ENCODE peak calls at places on chromosomes 7 and 10, in six cellular contexts. G, S, B, L, C and P are unnamed samples.

GRCh38 chr7:66043681-66044497 is 31.7 kb upstream of the ASL start:
- DNase-seq in G (peak; percentile 49), S (no peak), B (no peak), L (no peak), C (no peak), P (peak; percentile 28)

GRCh38 chr7:100126239-100126930 is 382 bp upstream of the MBLAC1 start:
- DNase-seq in G (no peak), S (no peak), B (no peak), L (no peak), C (no peak), P (no peak)

GRCh38 chr7:6443372-6443941 is 4.3 kb downstream of the DAGLB start:
- DNase-seq in G (no peak), S (peak; percentile 85), B (no peak), L (peak; percentile 18), C (no peak), P (no peak)

GRCh38 chr10:43383204-43383971 is 12.0 kb downstream of the FXYD4 start:
- DNase-seq in G (no peak), S (no peak), B (no peak), L (no peak), C (no peak), P (no peak)

GRCh38 chr7:134710511-134710853 is 63.8 kb downstream of the BPGM start:
- DNase-seq in G (no peak), S (no peak), B (no peak), L (no peak), C (no peak), P (no peak)

GRCh38 chr10:60963441-60964256 is 19.7 kb upstream of the RHOBTB1 start:
- DNase-seq in G (no peak), S (no peak), B (no peak), L (peak; percentile 25), C (no peak), P (no peak)

GRCh38 chr7:157490465-157490912 is 153.7 kb downstream of the DNAJB6 start:
- DNase-seq in G (no peak), S (peak; percentile 62), B (peak; percentile 25), L (peak; percentile 66), C (no peak), P (no peak)

GRCh38 chr7:28389504-28390385 is 22.6 kb upstream of the CREB5 start:
- DNase-seq in G (no peak), S (peak; percentile 49), B (no peak), L (peak; percentile 29), C (peak; percentile 44), P (peak; percentile 70)

GRCh38 chr10:129096340-129096984 is 370.6 kb upstream of the MGMT start:
- DNase-seq in G (no peak), S (no peak), B (no peak), L (no peak), C (no peak), P (no peak)

GRCh38 chr7:79523426-79523825 is 70.0 kb upstream of the MAGI2 start:
- DNase-seq in G (no peak), S (no peak), B (no peak), L (no peak), C (no peak), P (no peak)
- TF ChIP-seq YY1 in G (no peak), S (no peak), B (no peak), L (no peak), C (no peak), P (no peak)

GRCh38 chr7:22190736-22191135 is 166.2 kb downstream of the RAPGEF5 start:
- DNase-seq in G (no peak), S (no peak), B (no peak), L (no peak), C (no peak), P (no peak)

GRCh38 chr7:22192778-22193177 is 164.2 kb downstream of the RAPGEF5 start:
- DNase-seq in G (no peak), S (no peak), B (no peak), L (no peak), C (no peak), P (no peak)

GRCh38 chr7:22195402-22195801 is 161.6 kb downstream of the RAPGEF5 start:
- DNase-seq in G (no peak), S (no peak), B (peak; percentile 20), L (no peak), C (no peak), P (no peak)

GRCh38 chr7:22194633-22195273 is 162.2 kb downstream of the RAPGEF5 start:
- DNase-seq in G (no peak), S (no peak), B (no peak), L (no peak), C (no peak), P (no peak)

DNA sequence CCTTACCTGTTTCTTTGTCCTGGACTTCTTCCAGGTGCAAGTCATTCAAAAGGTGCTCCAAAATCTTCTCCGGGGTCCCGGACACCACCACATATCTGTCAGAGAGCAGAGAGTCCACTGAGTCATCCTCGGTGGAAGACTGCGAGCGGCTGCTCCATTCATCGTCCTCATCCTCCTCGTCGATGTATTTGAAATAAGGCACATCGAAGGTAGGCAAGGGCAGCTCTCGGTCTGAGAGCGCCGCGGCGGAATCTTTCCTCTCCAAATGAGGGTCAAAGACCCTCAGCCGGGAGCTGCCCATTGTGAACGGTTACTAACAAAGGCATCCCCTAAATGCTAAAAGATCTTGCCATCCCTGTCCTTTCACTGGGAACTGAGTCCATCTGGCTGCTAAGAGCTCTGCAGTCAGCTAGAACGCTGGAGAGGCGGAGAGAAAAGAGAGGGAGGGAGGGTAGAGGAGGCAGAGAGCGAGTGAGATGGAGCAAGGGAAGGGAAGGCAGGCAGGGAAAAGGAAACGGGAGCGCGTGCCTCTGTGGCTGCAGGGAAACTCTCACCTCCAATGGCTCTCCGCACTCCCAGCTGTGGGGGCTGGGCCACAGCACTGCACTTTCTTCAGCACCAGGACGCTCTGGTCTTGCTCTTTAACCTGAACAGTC is 163.5 kb downstream of the RAPGEF5 start:
- DNase-seq in G (peak; percentile 59), S (no peak), B (no peak), L (no peak), C (no peak), P (peak; percentile 81)
- TF ChIP-seq YY1 in G (peak; percentile 84), S (no peak), B (no peak), L (no peak), C (no peak), P (no peak)

DNA sequence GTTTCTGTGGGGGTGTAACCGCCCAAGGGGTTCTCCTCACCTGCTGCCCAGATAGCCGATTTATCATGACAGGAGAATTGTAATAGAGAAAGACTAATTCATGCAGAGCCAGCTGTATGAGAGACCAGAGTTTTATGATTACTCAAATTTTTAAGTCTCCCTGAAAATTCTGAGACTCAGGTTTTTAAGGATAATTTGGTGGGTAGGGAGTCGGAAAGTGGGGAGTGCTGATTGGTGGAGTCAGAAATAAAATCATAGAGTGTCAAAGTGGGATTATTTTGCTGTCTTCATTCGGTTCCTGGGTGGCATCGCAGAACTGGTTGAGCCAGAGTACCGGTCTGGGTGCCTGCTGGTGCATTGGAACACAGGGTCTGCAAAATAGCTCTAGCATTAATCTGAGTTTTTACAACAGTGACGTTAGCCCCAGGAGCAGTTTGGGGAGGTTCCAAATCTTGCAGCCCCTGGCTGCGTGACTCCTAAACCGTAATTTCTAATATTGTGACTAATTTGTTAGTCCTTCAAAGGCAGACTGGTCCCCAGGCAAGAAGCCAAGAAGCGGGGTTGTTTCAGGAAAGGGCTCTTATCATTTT is 32.5 kb downstream of the GPRIN2 start:
- DNase-seq in G (no peak), S (peak; percentile 35), B (no peak), L (no peak), C (peak; percentile 38), P (no peak)
- TF ChIP-seq YY1 in G (no peak), S (peak; percentile 14), B (no peak), L (no peak), C (no peak), P (no peak)

GRCh38 chr10:77910524-77911145 is 15.9 kb downstream of the DLG5 start:
- DNase-seq in G (no peak), S (no peak), B (no peak), L (no peak), C (no peak), P (no peak)

GRCh38 chr10:77913090-77913489 is 13.5 kb downstream of the DLG5 start:
- DNase-seq in G (no peak), S (no peak), B (no peak), L (no peak), C (no peak), P (no peak)

GRCh38 chr10:77909755-77910375 is 16.7 kb downstream of the DLG5 start:
- DNase-seq in G (no peak), S (no peak), B (no peak), L (peak; percentile 91), C (no peak), P (no peak)

GRCh38 chr10:77911535-77912123 is 14.9 kb downstream of the DLG5 start:
- DNase-seq in G (no peak), S (no peak), B (no peak), L (peak; percentile 77), C (no peak), P (no peak)

DNA sequence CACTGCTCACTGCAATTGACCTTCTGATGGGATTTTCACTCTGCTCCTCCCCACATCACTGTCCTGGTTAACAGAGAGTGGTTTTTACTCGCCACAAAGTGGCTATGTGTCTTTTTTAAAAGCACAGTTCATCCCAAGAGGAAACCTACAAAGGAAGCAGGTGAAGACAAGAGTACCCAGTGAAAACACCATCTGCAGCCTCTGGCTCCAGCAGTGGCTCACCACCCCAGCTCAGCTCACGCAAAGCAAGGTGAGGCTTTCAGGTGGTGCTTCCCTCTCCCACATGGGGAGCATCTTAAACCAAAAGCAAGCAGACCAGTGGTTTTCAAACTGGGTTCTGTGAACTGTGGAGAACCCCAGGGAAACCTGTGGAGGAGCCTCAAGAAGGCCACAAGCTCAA is 14.0 kb downstream of the DLG5 start:
- DNase-seq in G (no peak), S (no peak), B (no peak), L (no peak), C (no peak), P (no peak)
- TF ChIP-seq YY1 in G (no peak), S (no peak), B (no peak), L (no peak), C (no peak), P (no peak)

GRCh38 chr10:124916098-124916584 is 25.8 kb upstream of the ZRANB1 start:
- DNase-seq in G (no peak), S (no peak), B (no peak), L (no peak), C (peak; percentile 36), P (no peak)

GRCh38 chr10:124912052-124912435 is 29.9 kb upstream of the ZRANB1 start:
- DNase-seq in G (no peak), S (no peak), B (no peak), L (no peak), C (no peak), P (no peak)

GRCh38 chr10:124911124-124912051 is 30.5 kb upstream of the ZRANB1 start:
- DNase-seq in G (no peak), S (no peak), B (no peak), L (no peak), C (no peak), P (no peak)

GRCh38 chr10:124912487-124912886 is 29.4 kb upstream of the ZRANB1 start:
- DNase-seq in G (no peak), S (no peak), B (no peak), L (no peak), C (no peak), P (no peak)

DNA sequence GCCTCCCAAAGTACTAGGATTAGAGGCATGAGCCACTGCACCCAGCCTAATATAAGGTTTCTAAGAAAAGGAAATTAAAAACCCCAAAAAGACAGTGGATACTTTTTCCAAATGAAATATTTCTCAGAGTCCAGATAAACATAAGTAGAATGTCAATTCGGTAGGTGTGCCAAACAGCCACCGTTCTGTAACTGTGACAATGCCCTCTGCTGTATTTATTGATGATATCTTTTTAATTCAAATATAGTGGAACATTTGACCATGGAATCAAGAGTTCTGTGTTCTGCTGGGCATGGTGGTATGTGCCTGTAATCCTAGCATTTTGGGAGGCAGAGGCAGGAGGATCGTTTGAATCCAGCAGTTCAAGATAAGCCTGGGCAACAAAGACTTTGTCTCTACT is 28.8 kb upstream of the ZRANB1 start:
- DNase-seq in G (no peak), S (no peak), B (no peak), L (no peak), C (no peak), P (no peak)
- TF ChIP-seq YY1 in G (no peak), S (no peak), B (no peak), L (no peak), C (no peak), P (no peak)